ENCODE peak calls at places on chromosomes 11 and 22, in six cellular contexts. One of them, this sample, is unnamed.

GRCh38 chr22:50264104-50264745 is 2.7 kb upstream of the MAPK12 start:
- DNase-seq in HL-60: no peak
- DNase-seq in AG04450: no peak
- DNase-seq in stomach: no peak
- DNase-seq in heart right ventricle: no peak
- DNase-seq in neural progenitor cell: no peak
- DNase-seq in this sample: no peak

GRCh38 chr11:129720156-129720555 is 95.5 kb upstream of the TMEM45B start:
- DNase-seq in heart right ventricle: no peak
- DNase-seq in neural progenitor cell: no peak
- DNase-seq in stomach: no peak
- DNase-seq in AG04450: no peak
- DNase-seq in HL-60: no peak
- DNase-seq in this sample: no peak

GRCh38 chr11:44658451-44658850 is 68.3 kb upstream of the TSPAN18 start:
- DNase-seq in AG04450: no peak
- DNase-seq in stomach: no peak
- DNase-seq in neural progenitor cell: peak
- DNase-seq in heart right ventricle: no peak
- DNase-seq in HL-60: no peak
- DNase-seq in this sample: no peak

GRCh38 chr11:76663461-76663760 is 7.1 kb downstream of the LRRC32 start:
- DNase-seq in AG04450: no peak
- DNase-seq in heart right ventricle: no peak
- DNase-seq in stomach: no peak
- DNase-seq in HL-60: no peak
- DNase-seq in neural progenitor cell: no peak
- DNase-seq in this sample: no peak

GRCh38 chr11:70477607-70478006 is 79.3 kb downstream of the CTTN start:
- DNase-seq in stomach: no peak
- DNase-seq in AG04450: no peak
- DNase-seq in neural progenitor cell: no peak
- DNase-seq in heart right ventricle: peak
- DNase-seq in HL-60: no peak
- DNase-seq in this sample: peak

GRCh38 chr11:113875414-113876073 is at the start of gene USP28:
- DNase-seq in neural progenitor cell: peak
- DNase-seq in heart right ventricle: peak
- DNase-seq in stomach: peak
- DNase-seq in AG04450: peak
- DNase-seq in HL-60: peak
- DNase-seq in this sample: peak

GRCh38 chr11:119741369-119742262 is 12.6 kb upstream of the NECTIN1 start:
- DNase-seq in HL-60: no peak
- DNase-seq in AG04450: no peak
- DNase-seq in stomach: peak
- DNase-seq in heart right ventricle: peak
- DNase-seq in neural progenitor cell: peak
- DNase-seq in this sample: peak

GRCh38 chr11:92978226-92979111 is 9.0 kb downstream of the MTNR1B start:
- DNase-seq in heart right ventricle: peak
- DNase-seq in stomach: peak
- DNase-seq in AG04450: no peak
- DNase-seq in HL-60: no peak
- DNase-seq in neural progenitor cell: no peak
- DNase-seq in this sample: no peak

GRCh38 chr11:102637731-102638130 is 12.6 kb upstream of the MMP20 start:
- DNase-seq in neural progenitor cell: no peak
- DNase-seq in AG04450: no peak
- DNase-seq in heart right ventricle: no peak
- DNase-seq in HL-60: peak
- DNase-seq in stomach: no peak
- DNase-seq in this sample: no peak

GRCh38 chr22:49062155-49063039 is 765.3 kb downstream of the BRD1 start:
- DNase-seq in heart right ventricle: no peak
- DNase-seq in HL-60: no peak
- DNase-seq in stomach: no peak
- DNase-seq in AG04450: no peak
- DNase-seq in neural progenitor cell: no peak
- DNase-seq in this sample: no peak

GRCh38 chr11:63841554-63841953 is 2.6 kb downstream of the MARK2 start:
- DNase-seq in AG04450: no peak
- DNase-seq in stomach: no peak
- DNase-seq in heart right ventricle: no peak
- DNase-seq in neural progenitor cell: peak
- DNase-seq in HL-60: no peak
- DNase-seq in this sample: no peak

GRCh38 chr11:10298342-10298741 is 4.3 kb upstream of the SBF2 start:
- DNase-seq in heart right ventricle: no peak
- DNase-seq in AG04450: peak
- DNase-seq in stomach: no peak
- DNase-seq in HL-60: peak
- DNase-seq in neural progenitor cell: no peak
- DNase-seq in this sample: no peak

GRCh38 chr11:45412033-45412432 is 125.9 kb upstream of the SYT13 start:
- DNase-seq in HL-60: no peak
- DNase-seq in heart right ventricle: no peak
- DNase-seq in neural progenitor cell: no peak
- DNase-seq in stomach: no peak
- DNase-seq in AG04450: no peak
- DNase-seq in this sample: no peak

GRCh38 chr11:22786475-22786874 is 43.1 kb downstream of the SVIP start:
- DNase-seq in stomach: no peak
- DNase-seq in AG04450: no peak
- DNase-seq in HL-60: no peak
- DNase-seq in heart right ventricle: no peak
- DNase-seq in neural progenitor cell: no peak
- DNase-seq in this sample: no peak

GRCh38 chr11:102347526-102348331 is 715 bp downstream of the BIRC2 start:
- DNase-seq in stomach: no peak
- DNase-seq in HL-60: peak
- DNase-seq in neural progenitor cell: peak
- DNase-seq in heart right ventricle: no peak
- DNase-seq in AG04450: no peak
- DNase-seq in this sample: no peak

GRCh38 chr11:10493041-10493663 is 38.1 kb downstream of the AMPD3 start:
- DNase-seq in neural progenitor cell: no peak
- DNase-seq in stomach: no peak
- DNase-seq in heart right ventricle: no peak
- DNase-seq in AG04450: no peak
- DNase-seq in HL-60: no peak
- DNase-seq in this sample: no peak

GRCh38 chr11:16789560-16790483 is 51.4 kb downstream of the C11orf58 start:
- DNase-seq in AG04450: no peak
- DNase-seq in neural progenitor cell: no peak
- DNase-seq in stomach: no peak
- DNase-seq in heart right ventricle: no peak
- DNase-seq in HL-60: no peak
- DNase-seq in this sample: no peak

GRCh38 chr11:65206441-65206841 is 24.7 kb downstream of the CAPN1 start:
- DNase-seq in neural progenitor cell: no peak
- DNase-seq in heart right ventricle: no peak
- DNase-seq in HL-60: no peak
- DNase-seq in AG04450: no peak
- DNase-seq in stomach: peak
- DNase-seq in this sample: no peak

GRCh38 chr11:34656062-34656720 is 35.3 kb downstream of the EHF start:
- DNase-seq in neural progenitor cell: no peak
- DNase-seq in stomach: no peak
- DNase-seq in heart right ventricle: no peak
- DNase-seq in AG04450: no peak
- DNase-seq in HL-60: no peak
- DNase-seq in this sample: no peak

GRCh38 chr11:19842505-19842904 is 129.9 kb downstream of the NAV2 start:
- DNase-seq in AG04450: no peak
- DNase-seq in stomach: no peak
- DNase-seq in heart right ventricle: no peak
- DNase-seq in neural progenitor cell: no peak
- DNase-seq in HL-60: no peak
- DNase-seq in this sample: no peak

GRCh38 chr22:46428602-46429326 is 93.2 kb downstream of the TRMU start:
- DNase-seq in HL-60: no peak
- DNase-seq in AG04450: no peak
- DNase-seq in stomach: no peak
- DNase-seq in heart right ventricle: no peak
- DNase-seq in neural progenitor cell: no peak
- DNase-seq in this sample: no peak

GRCh38 chr11:13135385-13136271 is 126.5 kb downstream of the RASSF10 start:
- DNase-seq in neural progenitor cell: peak
- DNase-seq in HL-60: no peak
- DNase-seq in stomach: no peak
- DNase-seq in AG04450: no peak
- DNase-seq in heart right ventricle: no peak
- DNase-seq in this sample: peak

GRCh38 chr22:49825436-49825835 is 2.2 kb downstream of the BRD1 start:
- DNase-seq in heart right ventricle: no peak
- DNase-seq in neural progenitor cell: no peak
- DNase-seq in stomach: no peak
- DNase-seq in HL-60: no peak
- DNase-seq in AG04450: no peak
- DNase-seq in this sample: no peak

GRCh38 chr11:65415499-65416340 is 6.9 kb upstream of the NEAT1 start:
- DNase-seq in HL-60: no peak
- DNase-seq in neural progenitor cell: peak
- DNase-seq in AG04450: no peak
- DNase-seq in stomach: no peak
- DNase-seq in heart right ventricle: no peak
- DNase-seq in this sample: no peak

GRCh38 chr11:73201888-73202810 is 15.9 kb upstream of the P2RY2 start:
- DNase-seq in heart right ventricle: no peak
- DNase-seq in stomach: no peak
- DNase-seq in neural progenitor cell: no peak
- DNase-seq in HL-60: no peak
- DNase-seq in AG04450: no peak
- DNase-seq in this sample: no peak

GRCh38 chr11:101128571-101129202 is 926 bp downstream of the PGR start:
- DNase-seq in neural progenitor cell: peak
- DNase-seq in HL-60: no peak
- DNase-seq in AG04450: no peak
- DNase-seq in stomach: no peak
- DNase-seq in heart right ventricle: peak
- DNase-seq in this sample: no peak
- H3K27ac ChIP-seq in neural progenitor cell: no peak
- H3K27ac ChIP-seq in HL-60: no peak
- H3K27ac ChIP-seq in AG04450: no peak
- H3K27ac ChIP-seq in stomach: no peak
- H3K27ac ChIP-seq in heart right ventricle: peak
- H3K27ac ChIP-seq in this sample: no peak

GRCh38 chr22:38700271-38700788 is 413 bp downstream of the JOSD1 start:
- DNase-seq in AG04450: no peak
- DNase-seq in heart right ventricle: peak
- DNase-seq in neural progenitor cell: peak
- DNase-seq in HL-60: peak
- DNase-seq in stomach: peak
- DNase-seq in this sample: no peak

GRCh38 chr22:38699143-38699542 is 1.6 kb downstream of the JOSD1 start:
- DNase-seq in AG04450: no peak
- DNase-seq in neural progenitor cell: no peak
- DNase-seq in heart right ventricle: no peak
- DNase-seq in HL-60: no peak
- DNase-seq in stomach: no peak
- DNase-seq in this sample: no peak

GRCh38 chr22:38698407-38699094 is 2.2 kb downstream of the JOSD1 start:
- DNase-seq in neural progenitor cell: no peak
- DNase-seq in HL-60: no peak
- DNase-seq in AG04450: no peak
- DNase-seq in heart right ventricle: no peak
- DNase-seq in stomach: no peak
- DNase-seq in this sample: no peak

GRCh38 chr22:38700789-38701628 is at the start of gene JOSD1:
- DNase-seq in stomach: peak
- DNase-seq in HL-60: peak
- DNase-seq in AG04450: peak
- DNase-seq in heart right ventricle: peak
- DNase-seq in neural progenitor cell: peak
- DNase-seq in this sample: peak

DNA sequence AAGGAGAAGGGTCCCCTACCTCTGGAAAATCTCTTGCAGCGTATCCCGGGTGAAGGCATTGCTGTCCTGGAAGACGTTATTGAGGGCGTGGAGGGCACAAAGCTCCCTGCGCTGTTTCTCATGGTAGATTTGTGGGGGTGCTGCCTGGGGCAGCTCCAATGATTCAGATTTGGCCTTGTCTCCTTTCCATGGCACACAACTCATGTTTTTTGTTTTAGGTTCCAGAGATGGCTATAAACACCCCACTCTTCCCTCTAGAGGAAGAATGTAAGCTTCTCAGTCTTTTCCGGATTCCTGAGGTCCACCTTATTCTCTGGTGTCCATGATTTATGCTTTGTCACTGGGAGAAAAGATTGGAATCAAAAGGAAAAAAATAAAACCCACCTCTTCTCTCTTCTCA is 959 bp downstream of the JOSD1 start:
- DNase-seq in heart right ventricle: no peak
- DNase-seq in AG04450: no peak
- DNase-seq in stomach: no peak
- DNase-seq in neural progenitor cell: no peak
- DNase-seq in HL-60: no peak
- DNase-seq in this sample: no peak
- H3K27ac ChIP-seq in heart right ventricle: peak
- H3K27ac ChIP-seq in AG04450: peak
- H3K27ac ChIP-seq in stomach: peak
- H3K27ac ChIP-seq in neural progenitor cell: no peak
- H3K27ac ChIP-seq in HL-60: peak
- H3K27ac ChIP-seq in this sample: peak

GRCh38 chr22:33864723-33865130 is 55.5 kb downstream of the LARGE1 start:
- DNase-seq in AG04450: no peak
- DNase-seq in HL-60: no peak
- DNase-seq in heart right ventricle: peak
- DNase-seq in stomach: no peak
- DNase-seq in neural progenitor cell: no peak
- DNase-seq in this sample: no peak

GRCh38 chr22:33867118-33867863 is 53.0 kb downstream of the LARGE1 start:
- DNase-seq in stomach: peak
- DNase-seq in HL-60: no peak
- DNase-seq in AG04450: no peak
- DNase-seq in heart right ventricle: no peak
- DNase-seq in neural progenitor cell: no peak
- DNase-seq in this sample: no peak

GRCh38 chr22:33866521-33866920 is 53.8 kb downstream of the LARGE1 start:
- DNase-seq in neural progenitor cell: no peak
- DNase-seq in stomach: no peak
- DNase-seq in heart right ventricle: no peak
- DNase-seq in HL-60: no peak
- DNase-seq in AG04450: no peak
- DNase-seq in this sample: no peak

GRCh38 chr22:33865248-33865647 is 55.0 kb downstream of the LARGE1 start:
- DNase-seq in stomach: no peak
- DNase-seq in heart right ventricle: no peak
- DNase-seq in neural progenitor cell: no peak
- DNase-seq in AG04450: no peak
- DNase-seq in HL-60: no peak
- DNase-seq in this sample: no peak

GRCh38 chr22:33865996-33866395 is 54.3 kb downstream of the LARGE1 start:
- DNase-seq in HL-60: no peak
- DNase-seq in heart right ventricle: no peak
- DNase-seq in neural progenitor cell: no peak
- DNase-seq in AG04450: no peak
- DNase-seq in stomach: no peak
- DNase-seq in this sample: no peak
- H3K27ac ChIP-seq in HL-60: no peak
- H3K27ac ChIP-seq in heart right ventricle: peak
- H3K27ac ChIP-seq in neural progenitor cell: no peak
- H3K27ac ChIP-seq in AG04450: no peak
- H3K27ac ChIP-seq in stomach: no peak
- H3K27ac ChIP-seq in this sample: no peak

GRCh38 chr22:42596863-42597530 is 17.7 kb downstream of the POLDIP3 start:
- DNase-seq in neural progenitor cell: no peak
- DNase-seq in AG04450: no peak
- DNase-seq in HL-60: no peak
- DNase-seq in heart right ventricle: no peak
- DNase-seq in stomach: no peak
- DNase-seq in this sample: no peak
- H3K27ac ChIP-seq in neural progenitor cell: no peak
- H3K27ac ChIP-seq in AG04450: no peak
- H3K27ac ChIP-seq in HL-60: no peak
- H3K27ac ChIP-seq in heart right ventricle: peak
- H3K27ac ChIP-seq in stomach: no peak
- H3K27ac ChIP-seq in this sample: no peak